ENCODE peak calls at places on chromosomes 16 and 17, in six cellular contexts. One of them, this sample, is unnamed.

GRCh38 chr16:27770271-27771196 is 220.6 kb downstream of the KATNIP start:
- DNase-seq in HT-29: no peak
- DNase-seq in EL: no peak
- DNase-seq in dermis blood vessel endothelial cell: no peak
- DNase-seq in CD4-positive, alpha-beta memory T cell: no peak
- DNase-seq in GM23248: no peak
- DNase-seq in this sample: no peak

GRCh38 chr17:39732586-39732985 is 2.3 kb upstream of the MIEN1 start:
- DNase-seq in HT-29: no peak
- DNase-seq in EL: no peak
- DNase-seq in dermis blood vessel endothelial cell: no peak
- DNase-seq in CD4-positive, alpha-beta memory T cell: no peak
- DNase-seq in GM23248: no peak
- DNase-seq in this sample: no peak

GRCh38 chr16:70331588-70332358 is 14.9 kb upstream of the DDX19A start:
- DNase-seq in HT-29: no peak
- DNase-seq in EL: no peak
- DNase-seq in dermis blood vessel endothelial cell: peak; percentile 38
- DNase-seq in CD4-positive, alpha-beta memory T cell: no peak
- DNase-seq in GM23248: peak; percentile 38
- DNase-seq in this sample: no peak

GRCh38 chr16:67719778-67720144 is 645 bp upstream of the GFOD2 start:
- DNase-seq in HT-29: peak; percentile 30
- DNase-seq in EL: peak; percentile 63
- DNase-seq in dermis blood vessel endothelial cell: peak; percentile 67
- DNase-seq in CD4-positive, alpha-beta memory T cell: no peak
- DNase-seq in GM23248: peak; percentile 79
- DNase-seq in this sample: no peak

GRCh38 chr17:48842746-48843145 is 11.9 kb downstream of the CALCOCO2 start:
- DNase-seq in HT-29: no peak
- DNase-seq in EL: peak; percentile 27
- DNase-seq in dermis blood vessel endothelial cell: peak; percentile 13
- DNase-seq in CD4-positive, alpha-beta memory T cell: no peak
- DNase-seq in GM23248: no peak
- DNase-seq in this sample: no peak

GRCh38 chr17:42581744-42582270 is 4.3 kb upstream of the PSMC3IP start:
- DNase-seq in HT-29: no peak
- DNase-seq in EL: no peak
- DNase-seq in dermis blood vessel endothelial cell: no peak
- DNase-seq in CD4-positive, alpha-beta memory T cell: no peak
- DNase-seq in GM23248: no peak
- DNase-seq in this sample: no peak

GRCh38 chr17:82974136-82974952 is 105.1 kb upstream of the METRNL start:
- DNase-seq in HT-29: no peak
- DNase-seq in EL: no peak
- DNase-seq in dermis blood vessel endothelial cell: no peak
- DNase-seq in CD4-positive, alpha-beta memory T cell: no peak
- DNase-seq in GM23248: no peak
- DNase-seq in this sample: no peak

GRCh38 chr16:11105038-11105903 is 150.7 kb downstream of the SOCS1 start:
- DNase-seq in HT-29: no peak
- DNase-seq in EL: peak; percentile 96
- DNase-seq in dermis blood vessel endothelial cell: peak; percentile 27
- DNase-seq in CD4-positive, alpha-beta memory T cell: peak; percentile 30
- DNase-seq in GM23248: peak; percentile 95
- DNase-seq in this sample: peak; percentile 94

GRCh38 chr16:6250516-6250915 is 1082.1 kb upstream of the RBFOX1 start:
- DNase-seq in HT-29: no peak
- DNase-seq in EL: no peak
- DNase-seq in dermis blood vessel endothelial cell: no peak
- DNase-seq in CD4-positive, alpha-beta memory T cell: no peak
- DNase-seq in GM23248: no peak
- DNase-seq in this sample: no peak

GRCh38 chr17:67290994-67291362 is 46.0 kb upstream of the HELZ start:
- DNase-seq in HT-29: no peak
- DNase-seq in EL: no peak
- DNase-seq in dermis blood vessel endothelial cell: no peak
- DNase-seq in CD4-positive, alpha-beta memory T cell: no peak
- DNase-seq in GM23248: no peak
- DNase-seq in this sample: no peak

GRCh38 chr16:14050297-14051027 is 20.7 kb upstream of the MRTFB start:
- DNase-seq in HT-29: peak; percentile 60
- DNase-seq in EL: peak; percentile 13
- DNase-seq in dermis blood vessel endothelial cell: peak; percentile 85
- DNase-seq in CD4-positive, alpha-beta memory T cell: no peak
- DNase-seq in GM23248: no peak
- DNase-seq in this sample: no peak

GRCh38 chr17:19933221-19933620 is 44.4 kb downstream of the AKAP10 start:
- DNase-seq in HT-29: no peak
- DNase-seq in EL: peak; percentile 28
- DNase-seq in dermis blood vessel endothelial cell: no peak
- DNase-seq in CD4-positive, alpha-beta memory T cell: no peak
- DNase-seq in GM23248: no peak
- DNase-seq in this sample: no peak

GRCh38 chr16:49679085-49679484 is 176.8 kb downstream of the ZNF423 start:
- DNase-seq in HT-29: no peak
- DNase-seq in EL: no peak
- DNase-seq in dermis blood vessel endothelial cell: no peak
- DNase-seq in CD4-positive, alpha-beta memory T cell: no peak
- DNase-seq in GM23248: no peak
- DNase-seq in this sample: no peak

GRCh38 chr17:40101367-40102210 is 1.2 kb upstream of the NR1D1 start:
- DNase-seq in HT-29: no peak
- DNase-seq in EL: no peak
- DNase-seq in dermis blood vessel endothelial cell: no peak
- DNase-seq in CD4-positive, alpha-beta memory T cell: no peak
- DNase-seq in GM23248: no peak
- DNase-seq in this sample: no peak

GRCh38 chr16:70703041-70703834 is 17.4 kb upstream of the MTSS2 start:
- DNase-seq in HT-29: no peak
- DNase-seq in EL: peak; percentile 90
- DNase-seq in dermis blood vessel endothelial cell: no peak
- DNase-seq in CD4-positive, alpha-beta memory T cell: no peak
- DNase-seq in GM23248: peak; percentile 99
- DNase-seq in this sample: peak; percentile 94

GRCh38 chr16:3158014-3158497 is 23.2 kb downstream of the ZNF213 start:
- DNase-seq in HT-29: peak; percentile 54
- DNase-seq in EL: peak; percentile 47
- DNase-seq in dermis blood vessel endothelial cell: peak; percentile 36
- DNase-seq in CD4-positive, alpha-beta memory T cell: no peak
- DNase-seq in GM23248: peak; percentile 60
- DNase-seq in this sample: no peak

GRCh38 chr16:85717393-85718152 is 28.8 kb upstream of the GINS2 start:
- DNase-seq in HT-29: peak; percentile 81
- DNase-seq in EL: peak; percentile 54
- DNase-seq in dermis blood vessel endothelial cell: peak; percentile 81
- DNase-seq in CD4-positive, alpha-beta memory T cell: peak; percentile 45
- DNase-seq in GM23248: peak; percentile 69
- DNase-seq in this sample: no peak

GRCh38 chr17:48310748-48311213 is 119.2 kb downstream of the SKAP1 start:
- DNase-seq in HT-29: no peak
- DNase-seq in EL: no peak
- DNase-seq in dermis blood vessel endothelial cell: no peak
- DNase-seq in CD4-positive, alpha-beta memory T cell: no peak
- DNase-seq in GM23248: no peak
- DNase-seq in this sample: no peak

GRCh38 chr16:3938843-3939624 is 58.5 kb upstream of the CREBBP start:
- DNase-seq in HT-29: peak; percentile 30
- DNase-seq in EL: peak; percentile 96
- DNase-seq in dermis blood vessel endothelial cell: peak; percentile 71
- DNase-seq in CD4-positive, alpha-beta memory T cell: peak; percentile 63
- DNase-seq in GM23248: peak; percentile 67
- DNase-seq in this sample: peak; percentile 63

GRCh38 chr17:82713015-82713723 is 3.3 kb upstream of the FN3KRP start:
- DNase-seq in HT-29: no peak
- DNase-seq in EL: no peak
- DNase-seq in dermis blood vessel endothelial cell: no peak
- DNase-seq in CD4-positive, alpha-beta memory T cell: no peak
- DNase-seq in GM23248: no peak
- DNase-seq in this sample: no peak

GRCh38 chr16:19844945-19845641 is 39.6 kb downstream of the GPRC5B start:
- DNase-seq in HT-29: no peak
- DNase-seq in EL: peak; percentile 81
- DNase-seq in dermis blood vessel endothelial cell: no peak
- DNase-seq in CD4-positive, alpha-beta memory T cell: no peak
- DNase-seq in GM23248: peak; percentile 96
- DNase-seq in this sample: peak; percentile 77

GRCh38 chr17:5780476-5780875 is 196.2 kb upstream of the NLRP1 start:
- DNase-seq in HT-29: peak; percentile 3
- DNase-seq in EL: peak; percentile 77
- DNase-seq in dermis blood vessel endothelial cell: peak; percentile 81
- DNase-seq in CD4-positive, alpha-beta memory T cell: no peak
- DNase-seq in GM23248: peak; percentile 88
- DNase-seq in this sample: no peak

GRCh38 chr17:80765241-80766022 is 220.8 kb downstream of the RPTOR start:
- DNase-seq in HT-29: no peak
- DNase-seq in EL: no peak
- DNase-seq in dermis blood vessel endothelial cell: no peak
- DNase-seq in CD4-positive, alpha-beta memory T cell: no peak
- DNase-seq in GM23248: no peak
- DNase-seq in this sample: no peak

GRCh38 chr17:42402121-42402516 is 13.9 kb upstream of the STAT3 start:
- DNase-seq in HT-29: no peak
- DNase-seq in EL: no peak
- DNase-seq in dermis blood vessel endothelial cell: no peak
- DNase-seq in CD4-positive, alpha-beta memory T cell: no peak
- DNase-seq in GM23248: no peak
- DNase-seq in this sample: no peak

GRCh38 chr16:11553371-11553770 is 33.3 kb downstream of the LITAF start:
- DNase-seq in HT-29: no peak
- DNase-seq in EL: no peak
- DNase-seq in dermis blood vessel endothelial cell: no peak
- DNase-seq in CD4-positive, alpha-beta memory T cell: no peak
- DNase-seq in GM23248: no peak
- DNase-seq in this sample: no peak

GRCh38 chr17:52035336-52035915 is 123.1 kb downstream of the CA10 start:
- DNase-seq in HT-29: no peak
- DNase-seq in EL: no peak
- DNase-seq in dermis blood vessel endothelial cell: no peak
- DNase-seq in CD4-positive, alpha-beta memory T cell: no peak
- DNase-seq in GM23248: no peak
- DNase-seq in this sample: no peak

This sample was measured in GM04503.